ENCODE peak calls at places on chromosome 18, in eight cellular contexts. J is pancreas, E is A549, V is uterus, U is cardiac muscle cell, T is tibial nerve, N is body of pancreas, C is IMR-90. D is an unnamed sample.

GRCh38 chr18:39835303-39836030 is 2119.6 kb upstream of the PIK3C3 start:
- DNase-seq in J (no peak), E (no peak), V (no peak), U (no peak), T (no peak), N (no peak), C (peak), D (no peak)

GRCh38 chr18:580154-580553 is at the start of gene CETN1:
- DNase-seq in J (peak), E (no peak), V (no peak), U (no peak), T (no peak), N (no peak), C (no peak), D (no peak)

GRCh38 chr18:46182633-46183401 is 78.6 kb downstream of the HAUS1 start:
- DNase-seq in J (no peak), E (no peak), V (no peak), U (no peak), T (no peak), N (no peak), C (peak), D (no peak)

GRCh38 chr18:67924656-67925055 is 408.1 kb upstream of the DSEL start:
- DNase-seq in J (no peak), E (no peak), V (no peak), U (no peak), T (no peak), N (no peak), C (no peak), D (no peak)

GRCh38 chr18:63320041-63320689 is 596 bp upstream of the BCL2 start:
- DNase-seq in J (peak), E (peak), V (peak), U (peak), T (peak), N (peak), C (peak), D (peak)

GRCh38 chr18:11500153-11501122 is 109.0 kb upstream of the SLC35G4 start:
- DNase-seq in J (no peak), E (peak), V (no peak), U (no peak), T (no peak), N (peak), C (peak), D (peak)

GRCh38 chr18:46167971-46168370 is 63.8 kb downstream of the HAUS1 start:
- DNase-seq in J (no peak), E (no peak), V (no peak), U (no peak), T (no peak), N (no peak), C (no peak), D (no peak)

GRCh38 chr18:77132369-77133050 is at the start of gene MBP:
- DNase-seq in J (peak), E (no peak), V (peak), U (peak), T (peak), N (peak), C (no peak), D (no peak)

GRCh38 chr18:44733754-44734465 is 53.2 kb downstream of the SETBP1 start:
- DNase-seq in J (no peak), E (no peak), V (no peak), U (no peak), T (no peak), N (no peak), C (peak), D (no peak)

GRCh38 chr18:76573325-76574025 is 78.4 kb upstream of the ZNF516 start:
- DNase-seq in J (peak), E (peak), V (no peak), U (no peak), T (peak), N (no peak), C (peak), D (no peak)

GRCh38 chr18:67513285-67513684 is 3.2 kb downstream of the DSEL start:
- DNase-seq in J (no peak), E (peak), V (no peak), U (no peak), T (no peak), N (no peak), C (no peak), D (no peak)

GRCh38 chr18:42306208-42306980 is 351.4 kb downstream of the PIK3C3 start:
- DNase-seq in J (no peak), E (no peak), V (no peak), U (no peak), T (no peak), N (no peak), C (no peak), D (no peak)

GRCh38 chr18:78293940-78294401 is 685.6 kb upstream of the SALL3 start:
- DNase-seq in J (no peak), E (no peak), V (no peak), U (no peak), T (no peak), N (no peak), C (no peak), D (no peak)

GRCh38 chr18:1191341-1191740 is 286.7 kb downstream of the ADCYAP1 start:
- DNase-seq in J (no peak), E (no peak), V (no peak), U (no peak), T (no peak), N (no peak), C (no peak), D (no peak)

GRCh38 chr18:77702686-77703085 is 453.0 kb downstream of the GALR1 start:
- DNase-seq in J (no peak), E (peak), V (peak), U (peak), T (no peak), N (no peak), C (peak), D (peak)

GRCh38 chr18:22219568-22220355 is 50.4 kb downstream of the GATA6 start:
- DNase-seq in J (no peak), E (no peak), V (no peak), U (no peak), T (no peak), N (no peak), C (no peak), D (no peak)

GRCh38 chr18:48997681-48997984 is 46.9 kb upstream of the SMAD7 start:
- DNase-seq in J (no peak), E (no peak), V (no peak), U (peak), T (no peak), N (no peak), C (no peak), D (peak)

GRCh38 chr18:48996901-48997463 is 46.2 kb upstream of the SMAD7 start:
- DNase-seq in J (no peak), E (peak), V (no peak), U (no peak), T (no peak), N (no peak), C (peak), D (peak)

GRCh38 chr18:48999569-48999968 is 48.8 kb upstream of the SMAD7 start:
- DNase-seq in J (no peak), E (no peak), V (no peak), U (no peak), T (no peak), N (no peak), C (no peak), D (no peak)

GRCh38 chr18:48996041-48996440 is 45.3 kb upstream of the SMAD7 start:
- DNase-seq in J (no peak), E (no peak), V (no peak), U (no peak), T (no peak), N (no peak), C (no peak), D (no peak)

DNA sequence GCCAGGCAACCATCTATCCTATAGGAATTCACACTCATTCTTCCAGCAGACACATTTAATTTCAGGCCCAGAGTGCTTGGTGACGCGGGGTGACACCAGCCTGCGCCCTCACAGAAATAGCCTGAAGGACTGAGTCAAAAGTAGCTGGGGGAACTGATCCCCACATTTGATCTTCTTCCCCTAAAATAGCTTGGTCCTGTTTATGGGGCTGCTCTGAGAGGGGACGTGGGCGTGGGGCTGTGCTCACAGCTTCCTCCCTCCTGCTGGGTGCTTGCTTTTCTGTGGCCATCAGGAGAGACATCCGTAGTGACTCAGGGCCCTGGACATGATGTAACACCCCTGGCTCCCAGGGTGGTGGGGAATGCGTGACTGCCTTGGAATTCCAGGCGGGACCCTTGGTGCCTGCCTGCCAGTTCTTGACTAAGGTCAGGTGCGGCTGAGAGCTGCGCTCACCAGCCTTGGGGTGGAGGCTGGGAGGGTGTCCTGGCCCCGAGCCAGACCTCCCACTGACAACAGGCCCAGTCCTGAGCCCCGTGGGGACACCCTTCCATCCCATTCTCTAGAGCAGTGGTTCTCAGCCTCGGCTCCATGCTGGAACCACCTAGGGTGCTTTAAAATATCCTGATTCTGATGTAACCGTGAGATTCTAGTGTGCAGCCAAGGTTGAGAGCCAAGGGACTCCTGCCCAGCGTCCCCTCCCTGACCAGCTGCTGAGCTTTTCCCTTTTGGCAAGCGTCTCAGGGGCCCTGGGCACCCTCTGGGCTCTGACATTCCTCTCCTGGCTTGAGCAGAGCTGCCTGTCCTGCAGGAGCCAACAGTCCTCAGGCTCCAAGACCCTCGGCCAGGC is 47.4 kb upstream of the SMAD7 start:
- DNase-seq in J (peak), E (peak), V (peak), U (peak), T (no peak), N (peak), C (peak), D (peak)
- H3K27ac ChIP-seq in J (no peak), E (peak), V (no peak), U (peak), T (no peak), N (peak), C (peak), D (peak)

GRCh38 chr18:13915391-13915790 is at the start of gene MC2R:
- DNase-seq in J (no peak), E (no peak), V (no peak), U (no peak), T (no peak), N (no peak), C (no peak), D (no peak)
- H3K4me3 ChIP-seq in J (no peak), E (no peak), V (no peak), U (no peak), T (no peak), N (no peak), C (no peak), D (no peak)

GRCh38 chr18:32091325-32091723 is 350 bp upstream of the RNF138 start:
- DNase-seq in J (no peak), E (no peak), V (no peak), U (no peak), T (no peak), N (no peak), C (no peak), D (no peak)

GRCh38 chr18:32083781-32084180 is 7.9 kb upstream of the RNF138 start:
- DNase-seq in J (no peak), E (no peak), V (no peak), U (no peak), T (no peak), N (no peak), C (no peak), D (no peak)

GRCh38 chr18:32081881-32082280 is 9.8 kb upstream of the RNF138 start:
- DNase-seq in J (no peak), E (no peak), V (no peak), U (no peak), T (no peak), N (no peak), C (peak), D (no peak)

GRCh38 chr18:32091724-32092421 is at the start of gene RNF138:
- DNase-seq in J (peak), E (peak), V (peak), U (peak), T (peak), N (peak), C (peak), D (peak)

DNA sequence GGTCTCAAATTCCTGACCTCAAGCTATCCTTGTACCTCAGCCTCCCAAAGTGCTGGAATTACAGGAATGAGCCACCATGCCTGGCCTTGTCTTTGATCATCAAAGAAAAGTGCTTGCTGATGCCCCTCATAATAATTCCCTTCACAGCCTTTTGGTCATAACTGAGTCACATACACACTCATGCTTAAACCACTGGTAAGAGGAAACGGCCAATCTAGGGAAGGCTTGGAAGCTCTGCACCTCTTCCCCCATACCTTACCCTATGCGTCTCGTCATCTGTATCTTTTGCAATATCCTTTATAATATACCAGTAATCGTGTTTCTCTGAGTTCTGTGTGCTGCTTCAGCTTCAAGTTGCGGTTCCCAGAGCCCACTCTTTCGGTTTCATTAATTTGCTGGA is 4.8 kb upstream of the RNF138 start:
- DNase-seq in J (no peak), E (no peak), V (no peak), U (no peak), T (no peak), N (no peak), C (peak), D (no peak)
- H3K27ac ChIP-seq in J (no peak), E (no peak), V (no peak), U (no peak), T (no peak), N (no peak), C (no peak), D (no peak)

DNA sequence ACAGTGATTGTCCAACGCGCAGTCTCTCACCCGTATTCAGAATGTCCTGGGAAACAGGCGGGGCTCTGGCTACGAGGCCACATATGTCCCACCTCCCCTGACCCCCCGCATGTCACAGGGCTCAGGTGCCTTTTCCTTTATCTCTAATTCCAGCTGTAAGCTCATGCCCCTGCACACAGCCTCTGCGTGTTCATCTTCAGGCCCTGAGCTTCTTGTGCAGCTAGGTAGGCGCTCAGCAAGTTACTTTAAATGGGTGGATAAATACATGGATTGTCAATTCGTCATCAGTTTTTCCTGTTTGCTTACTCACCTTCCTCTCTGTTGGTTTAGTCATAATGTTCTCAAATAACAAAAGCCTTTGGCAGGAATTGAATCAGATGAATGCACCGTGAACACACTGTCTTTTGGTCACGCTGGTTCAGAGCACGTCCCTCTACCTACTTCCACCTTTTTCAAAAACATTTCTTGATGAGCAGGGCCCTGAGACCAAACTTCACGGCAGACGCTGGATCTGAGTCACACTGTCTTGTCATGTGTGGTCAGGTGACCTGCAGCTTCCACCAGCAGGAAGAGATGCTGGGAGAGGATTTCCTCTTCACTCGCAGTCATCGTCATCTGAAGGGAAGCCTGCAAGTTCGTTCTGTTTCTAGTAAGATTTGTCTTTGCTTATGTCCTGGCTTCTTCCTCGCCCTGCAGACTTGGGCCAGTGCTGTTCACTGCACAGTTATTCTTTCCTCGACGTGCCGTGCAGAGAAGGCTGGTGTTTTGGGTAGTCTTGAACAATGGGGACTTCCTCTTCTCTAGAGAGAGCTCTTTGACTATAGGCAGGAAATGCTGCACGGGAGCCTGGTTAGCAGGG is 138.1 kb downstream of the PTGR3 start:
- DNase-seq in J (no peak), E (peak), V (no peak), U (no peak), T (peak), N (no peak), C (peak), D (peak)
- H3K4me3 ChIP-seq in J (no peak), E (no peak), V (no peak), U (no peak), T (no peak), N (no peak), C (no peak), D (no peak)

DNA sequence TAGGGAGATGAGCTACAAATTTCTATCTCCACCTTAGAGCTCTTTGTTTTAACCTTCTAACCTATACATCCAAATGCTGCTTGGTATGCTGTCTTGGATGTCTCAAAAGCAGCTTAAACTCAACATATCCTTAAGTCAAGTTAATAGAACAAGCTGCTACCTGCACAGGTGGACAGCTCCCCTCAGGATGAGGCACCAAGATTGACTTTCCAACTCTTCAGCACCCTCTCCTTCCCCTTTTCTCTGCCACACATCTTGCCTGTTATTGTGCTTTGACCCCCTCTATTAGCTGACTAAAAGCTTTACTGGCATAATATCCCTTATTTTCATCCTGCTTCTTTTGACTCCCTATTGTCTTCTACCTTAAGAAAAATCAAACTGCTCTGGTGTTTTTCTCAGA is 448.1 kb upstream of the MEX3C start:
- DNase-seq in J (no peak), E (no peak), V (no peak), U (no peak), T (no peak), N (no peak), C (no peak), D (no peak)
- H3K27ac ChIP-seq in J (no peak), E (no peak), V (no peak), U (no peak), T (no peak), N (no peak), C (no peak), D (no peak)

GRCh38 chr18:58580623-58581022 is 48.3 kb downstream of the ALPK2 start:
- DNase-seq in J (no peak), E (no peak), V (no peak), U (peak), T (no peak), N (no peak), C (peak), D (peak)

GRCh38 chr18:58581265-58581664 is 47.6 kb downstream of the ALPK2 start:
- DNase-seq in J (no peak), E (peak), V (no peak), U (peak), T (no peak), N (no peak), C (peak), D (peak)

GRCh38 chr18:58579561-58580047 is 49.3 kb downstream of the ALPK2 start:
- DNase-seq in J (no peak), E (peak), V (no peak), U (no peak), T (no peak), N (no peak), C (peak), D (peak)

GRCh38 chr18:58578835-58579560 is 49.9 kb downstream of the ALPK2 start:
- DNase-seq in J (no peak), E (peak), V (no peak), U (peak), T (no peak), N (no peak), C (peak), D (peak)

GRCh38 chr18:58580078-58580477 is 48.8 kb downstream of the ALPK2 start:
- DNase-seq in J (no peak), E (peak), V (no peak), U (no peak), T (no peak), N (no peak), C (peak), D (peak)
- H3K4me3 ChIP-seq in J (no peak), E (peak), V (no peak), U (no peak), T (no peak), N (no peak), C (peak), D (peak)

GRCh38 chr18:74497778-74498177 is 1.6 kb downstream of the CNDP2 start:
- DNase-seq in J (no peak), E (no peak), V (no peak), U (no peak), T (no peak), N (no peak), C (no peak), D (no peak)
- H3K27ac ChIP-seq in J (no peak), E (no peak), V (no peak), U (no peak), T (no peak), N (peak), C (no peak), D (no peak)

DNA sequence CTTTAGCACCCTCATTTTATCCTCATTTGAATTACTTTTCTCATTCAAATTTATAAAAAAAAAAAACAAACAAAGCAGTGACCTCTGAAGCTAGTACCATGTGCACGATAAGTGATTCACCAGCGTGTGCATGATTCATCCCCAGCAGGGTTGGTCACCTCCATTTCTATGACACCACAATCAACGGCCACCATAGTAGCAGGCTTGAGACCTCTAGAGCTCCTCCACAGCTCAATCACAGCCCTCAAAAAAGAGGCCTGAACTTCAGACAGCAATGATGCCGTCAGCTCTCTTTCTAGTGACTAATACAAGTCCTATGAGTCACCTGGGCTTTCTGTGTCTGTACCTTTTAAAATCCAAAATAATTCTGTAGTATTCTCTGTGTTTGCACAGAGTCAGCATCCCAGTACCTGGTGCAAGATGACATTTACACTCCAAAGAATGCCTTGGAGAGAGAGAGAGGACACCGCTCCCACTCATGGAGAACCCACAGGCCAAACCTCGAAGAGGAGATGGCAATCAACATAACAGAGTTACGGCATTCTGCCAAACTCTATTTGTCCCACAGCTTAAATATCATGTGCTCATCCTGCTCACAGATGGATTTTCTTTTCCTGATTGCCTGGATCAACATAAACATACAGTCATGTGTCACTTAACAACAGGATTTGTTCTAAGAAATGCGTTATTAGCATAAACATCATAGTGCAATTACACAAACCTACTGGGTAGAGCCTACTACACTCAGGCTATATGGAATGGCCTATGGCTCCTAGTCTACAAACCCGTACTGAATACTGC is 58.7 kb downstream of the L3MBTL4 start:
- DNase-seq in J (no peak), E (no peak), V (no peak), U (no peak), T (no peak), N (no peak), C (peak), D (peak)
- H3K4me3 ChIP-seq in J (no peak), E (no peak), V (no peak), U (no peak), T (no peak), N (no peak), C (no peak), D (no peak)

GRCh38 chr18:48486762-48487161 is 52.1 kb upstream of the CTIF start:
- DNase-seq in J (no peak), E (no peak), V (no peak), U (no peak), T (no peak), N (no peak), C (peak), D (no peak)
- H3K27ac ChIP-seq in J (no peak), E (peak), V (peak), U (no peak), T (no peak), N (no peak), C (no peak), D (peak)

GRCh38 chr18:35122586-35123224 is 81.5 kb downstream of the MAPRE2 start:
- DNase-seq in J (no peak), E (no peak), V (no peak), U (peak), T (no peak), N (no peak), C (no peak), D (no peak)
- H3K4me3 ChIP-seq in J (no peak), E (no peak), V (no peak), U (no peak), T (no peak), N (no peak), C (no peak), D (no peak)